ENCODE peak calls at places on chromosomes 12 and 14, in eight cellular contexts. R is IMR-90; B is WERI-Rb-1; I is OCI-LY7; F is mammary epithelial cell; D is CD8-positive, alpha-beta T cell; Z is endothelial cell of umbilical vein; J is psoas muscle. V is an unnamed sample. For H3K9me3, the result is how much of the 10 kb centered on the place peaks cover.

GRCh38 chr12:569803-570236 is 93.4 kb downstream of the NINJ2 start:
- DNase-seq in R (peak), B (peak), I (peak), F (peak), D (peak), Z (peak), J (peak), V (peak)

GRCh38 chr14:75461755-75462349 is 34.0 kb downstream of the JDP2 start:
- DNase-seq in R (no peak), B (no peak), I (no peak), F (no peak), D (no peak), Z (no peak), J (no peak), V (no peak)

GRCh38 chr12:55852740-55853139 is 10.0 kb upstream of the MMP19 start:
- DNase-seq in R (no peak), B (no peak), I (no peak), F (no peak), D (no peak), Z (no peak), J (no peak), V (no peak)

GRCh38 chr12:29043069-29043468 is 106.0 kb upstream of the FAR2 start:
- DNase-seq in R (peak), B (no peak), I (no peak), F (no peak), D (no peak), Z (no peak), J (no peak), V (no peak)

GRCh38 chr12:4134434-4134762 is 139.2 kb upstream of the CCND2 start:
- DNase-seq in R (no peak), B (no peak), I (no peak), F (no peak), D (no peak), Z (no peak), J (no peak), V (no peak)

GRCh38 chr12:80846930-80847329 is 90.8 kb downstream of the LIN7A start:
- DNase-seq in R (no peak), B (no peak), I (no peak), F (no peak), D (no peak), Z (no peak), J (no peak), V (no peak)

GRCh38 chr12:121711925-121712461 is 559 bp upstream of the TMEM120B start:
- DNase-seq in R (no peak), B (peak), I (peak), F (no peak), D (peak), Z (no peak), J (peak), V (peak)

GRCh38 chr14:51939727-51940126 is 49.6 kb upstream of the RTRAF start:
- DNase-seq in R (peak), B (no peak), I (no peak), F (no peak), D (no peak), Z (no peak), J (no peak), V (no peak)

GRCh38 chr12:95789126-95790024 is 1.2 kb downstream of the NTN4 start:
- DNase-seq in R (peak), B (no peak), I (no peak), F (peak), D (no peak), Z (no peak), J (peak), V (no peak)

DNA sequence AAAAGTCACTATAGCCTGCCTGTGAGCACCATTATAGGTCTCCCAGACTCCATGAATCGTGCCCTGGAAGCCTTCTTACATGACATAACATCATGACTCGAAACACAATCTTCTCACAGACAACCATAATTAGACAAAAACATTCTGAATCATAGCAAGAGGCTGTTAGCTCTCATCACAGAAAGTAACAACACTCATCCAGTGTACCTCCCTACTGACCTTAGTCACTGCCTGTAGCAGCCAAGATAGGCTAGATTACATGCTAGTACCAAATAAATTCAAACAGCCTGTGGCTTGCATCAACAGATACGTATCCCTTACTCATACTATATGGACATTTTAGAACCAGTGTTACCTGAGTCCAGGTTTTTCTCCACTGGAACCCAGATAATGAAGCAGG is 663.8 kb upstream of the FOXG1 start:
- DNase-seq in R (no peak), B (no peak), I (no peak), F (peak), D (no peak), Z (no peak), J (no peak), V (no peak)
- H3K9me3 ChIP-seq in R (under half), B (under half), I (under half), F (under half), D (under half), Z (under half), J (under half), V (under half)

GRCh38 chr12:30286345-30286926 is 409.2 kb downstream of the IPO8 start:
- DNase-seq in R (peak), B (peak), I (peak), F (peak), D (no peak), Z (peak), J (no peak), V (no peak)
- TF ChIP-seq CTCF in R (peak), B (peak), I (peak), F (peak), D (no peak), Z (peak), J (peak), V (no peak)

GRCh38 chr14:103217538-103217937 is 94.3 kb downstream of the TNFAIP2 start:
- DNase-seq in R (no peak), B (no peak), I (no peak), F (no peak), D (no peak), Z (no peak), J (no peak), V (no peak)

GRCh38 chr14:103221781-103222358 is 98.6 kb downstream of the TNFAIP2 start:
- DNase-seq in R (no peak), B (no peak), I (no peak), F (no peak), D (no peak), Z (no peak), J (no peak), V (no peak)

GRCh38 chr14:103220134-103220981 is 97.1 kb downstream of the TNFAIP2 start:
- DNase-seq in R (no peak), B (no peak), I (no peak), F (no peak), D (no peak), Z (no peak), J (peak), V (no peak)

GRCh38 chr14:103223818-103224352 is 100.6 kb downstream of the TNFAIP2 start:
- DNase-seq in R (no peak), B (peak), I (no peak), F (no peak), D (no peak), Z (no peak), J (no peak), V (no peak)

DNA sequence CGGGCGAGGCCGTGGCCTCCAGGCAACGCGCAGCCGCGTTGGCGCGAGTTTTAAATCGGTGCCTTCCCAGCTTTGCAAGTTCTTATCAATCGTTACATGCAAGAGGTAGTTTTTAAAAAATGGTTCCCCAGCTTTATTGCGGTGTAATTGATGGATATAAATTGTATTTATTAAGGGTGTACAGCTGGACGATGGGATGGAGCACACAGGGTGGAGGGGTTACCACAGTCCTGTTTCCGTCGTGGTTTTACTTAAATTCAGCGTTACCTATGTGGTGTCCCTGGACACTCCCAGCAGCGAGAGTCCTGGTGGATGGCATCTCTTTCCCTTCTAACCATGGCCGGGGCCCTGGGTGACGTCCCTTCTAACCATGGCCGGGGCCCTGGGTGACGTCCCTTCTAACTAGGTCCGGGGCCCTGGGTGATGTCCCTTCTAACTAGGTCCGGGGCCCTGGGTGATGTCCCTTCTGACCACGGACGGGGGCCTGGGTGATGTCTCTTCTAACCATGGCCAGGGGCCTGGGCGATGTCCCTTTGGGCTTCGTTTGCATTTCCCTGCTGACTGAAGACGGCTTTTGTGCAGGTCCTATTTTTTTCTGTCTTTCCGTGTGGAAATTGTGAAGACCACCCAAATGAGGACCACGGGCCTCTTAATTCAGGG is 97.9 kb downstream of the TNFAIP2 start:
- DNase-seq in R (no peak), B (no peak), I (no peak), F (no peak), D (no peak), Z (no peak), J (no peak), V (no peak)
- H3K4me3 ChIP-seq in R (no peak), B (no peak), I (no peak), F (peak), D (no peak), Z (no peak), J (peak), V (no peak)

GRCh38 chr12:44299524-44299923 is 463.6 kb downstream of the TMEM117 start:
- DNase-seq in R (no peak), B (no peak), I (no peak), F (no peak), D (no peak), Z (no peak), J (no peak), V (no peak)
- H3K9me3 ChIP-seq in R (under half), B (under half), I (under half), F (under half), D (under half), Z (under half), J (under half), V (under half)

DNA sequence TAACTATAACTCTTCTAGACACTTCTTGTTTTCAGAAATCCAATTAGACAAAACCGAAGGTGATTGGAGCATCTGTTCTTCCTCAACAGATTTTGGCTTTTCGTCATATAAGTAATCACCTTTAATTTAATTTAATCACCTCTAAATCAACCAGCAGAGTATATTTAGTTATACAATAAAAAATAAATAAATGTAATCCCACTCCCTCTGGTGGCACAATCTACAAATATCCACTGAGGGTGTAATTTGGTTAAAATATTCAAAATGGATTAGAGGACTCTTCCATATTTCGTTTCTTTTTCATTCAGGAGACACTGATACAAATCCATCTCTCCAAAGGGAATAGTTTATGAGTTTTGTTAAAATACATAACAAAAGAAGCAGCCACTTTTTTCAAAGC is 18.3 kb upstream of the SLC35F4 start:
- DNase-seq in R (no peak), B (no peak), I (no peak), F (no peak), D (no peak), Z (no peak), J (no peak), V (no peak)
- TF ChIP-seq CTCF in R (peak), B (no peak), I (peak), F (peak), D (no peak), Z (no peak), J (no peak), V (no peak)

DNA sequence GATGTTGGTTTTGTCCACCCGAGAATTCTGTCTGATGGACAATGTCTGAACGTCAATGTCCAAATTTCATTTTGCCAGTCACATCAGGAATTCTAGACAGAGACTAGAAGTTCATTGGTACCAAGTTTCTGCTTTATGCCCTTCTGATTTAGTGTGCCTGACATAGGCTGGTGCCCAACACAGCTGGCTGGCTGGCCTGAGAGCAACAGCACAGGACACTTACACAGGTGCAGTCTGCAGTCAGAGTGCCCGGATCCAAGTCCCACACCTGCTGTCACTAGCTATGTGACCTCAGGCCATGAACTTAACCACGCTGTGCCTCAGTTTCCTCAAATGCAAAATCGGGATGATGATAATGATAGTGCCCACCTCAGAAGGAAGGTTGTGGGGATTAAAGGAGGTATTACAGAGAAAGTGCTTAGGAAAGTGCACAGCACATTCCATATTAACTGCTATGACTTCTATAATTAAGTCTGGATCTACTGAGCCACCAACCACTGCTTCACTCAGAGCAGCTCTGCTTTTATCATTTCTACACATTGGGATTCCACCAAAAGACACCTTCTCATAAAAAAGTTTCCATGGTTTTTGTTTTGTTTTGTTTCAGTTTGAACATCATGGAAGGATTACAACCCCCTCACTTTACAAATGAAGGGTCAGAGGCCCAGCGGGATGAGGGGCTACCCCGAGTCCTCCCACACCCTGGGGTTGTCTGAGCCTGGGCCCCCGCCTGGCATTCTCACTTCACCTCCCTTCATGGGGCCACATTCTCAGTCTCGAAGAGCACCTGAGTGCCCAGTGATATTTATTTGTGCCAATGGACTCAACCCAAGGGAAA is 168.8 kb upstream of the BCL2L14 start:
- DNase-seq in R (no peak), B (no peak), I (no peak), F (no peak), D (no peak), Z (no peak), J (no peak), V (no peak)
- H3K4me3 ChIP-seq in R (no peak), B (no peak), I (no peak), F (no peak), D (no peak), Z (no peak), J (no peak), V (no peak)

GRCh38 chr12:34336619-34337465 is 314.5 kb downstream of the ALG10 start:
- DNase-seq in R (no peak), B (no peak), I (no peak), F (no peak), D (no peak), Z (no peak), J (no peak), V (no peak)
- H3K9me3 ChIP-seq in R (under half), B (under half), I (under half), F (half or more), D (under half), Z (under half), J (under half), V (under half)

DNA sequence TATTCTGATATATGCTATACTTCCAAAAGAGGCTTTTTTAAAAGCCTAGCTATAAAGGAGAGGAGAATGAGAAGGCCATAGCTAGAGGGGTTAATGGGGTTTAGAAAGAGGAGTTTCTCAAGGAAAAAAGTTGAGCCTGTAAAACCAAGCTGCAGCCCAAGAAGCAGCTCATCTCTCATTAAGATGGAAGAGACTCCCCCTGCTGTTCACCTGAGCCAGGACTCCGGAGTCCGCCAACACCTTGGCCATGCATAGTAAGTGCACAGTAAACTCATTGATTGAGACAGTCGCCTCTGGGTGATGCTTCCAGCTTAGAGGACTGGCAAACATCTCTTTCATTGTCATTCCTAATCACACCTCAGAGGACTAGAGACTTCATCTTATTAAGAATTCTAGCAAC is 46.2 kb downstream of the ANO2 start:
- DNase-seq in R (no peak), B (no peak), I (no peak), F (no peak), D (no peak), Z (no peak), J (no peak), V (no peak)
- TF ChIP-seq CTCF in R (no peak), B (peak), I (peak), F (no peak), D (no peak), Z (no peak), J (no peak), V (no peak)

GRCh38 chr12:110010853-110011835 is 11.9 kb downstream of the ANKRD13A start:
- DNase-seq in R (no peak), B (no peak), I (peak), F (no peak), D (no peak), Z (no peak), J (no peak), V (no peak)
- H3K4me3 ChIP-seq in R (no peak), B (no peak), I (peak), F (no peak), D (no peak), Z (no peak), J (no peak), V (no peak)

V was measured in lung.